ENCODE peak calls at places on chromosomes 4 and X, in nine cellular contexts. One of them, this sample, is unnamed.

GRCh38 chrX:133523094-133523493 is 107.8 kb upstream of the GPC4 start:
- DNase-seq in cardiac fibroblast: no peak
- DNase-seq in vagina: no peak
- DNase-seq in neural crest cell: no peak
- DNase-seq in T1000: no peak
- DNase-seq in GM13976: no peak
- DNase-seq in stimulated activated CD8-positive, alpha-beta memory T cell treated with anti-CD3 and anti-CD28 coated beads, Interleukin-2, amount 100 ng/mL, for 1 hour: no peak
- DNase-seq in DMS79 treated with DMSO at 0.1 percent for 48 hours: no peak
- DNase-seq in activated CD4-positive, alpha-beta T cell treated with anti-CD3 and anti-CD28 coated beads, Interleukin-2, amount 50 U/mL, for 24 hours: no peak
- DNase-seq in this sample: no peak

GRCh38 chr4:121648518-121648917 is 48.3 kb downstream of the ANXA5 start:
- DNase-seq in neural crest cell: no peak
- DNase-seq in GM13976: no peak
- DNase-seq in activated CD4-positive, alpha-beta T cell treated with anti-CD3 and anti-CD28 coated beads, Interleukin-2, amount 50 U/mL, for 24 hours: no peak
- DNase-seq in cardiac fibroblast: peak
- DNase-seq in T1000: no peak
- DNase-seq in DMS79 treated with DMSO at 0.1 percent for 48 hours: no peak
- DNase-seq in vagina: no peak
- DNase-seq in stimulated activated CD8-positive, alpha-beta memory T cell treated with anti-CD3 and anti-CD28 coated beads, Interleukin-2, amount 100 ng/mL, for 1 hour: no peak
- DNase-seq in this sample: no peak

GRCh38 chr4:181645489-181645888 is 597.7 kb upstream of the TENM3 start:
- DNase-seq in vagina: no peak
- DNase-seq in DMS79 treated with DMSO at 0.1 percent for 48 hours: peak
- DNase-seq in stimulated activated CD8-positive, alpha-beta memory T cell treated with anti-CD3 and anti-CD28 coated beads, Interleukin-2, amount 100 ng/mL, for 1 hour: no peak
- DNase-seq in GM13976: no peak
- DNase-seq in T1000: no peak
- DNase-seq in cardiac fibroblast: no peak
- DNase-seq in neural crest cell: no peak
- DNase-seq in activated CD4-positive, alpha-beta T cell treated with anti-CD3 and anti-CD28 coated beads, Interleukin-2, amount 50 U/mL, for 24 hours: no peak
- DNase-seq in this sample: no peak

GRCh38 chrX:16177260-16177659 is 10.0 kb downstream of the MAGEB17 start:
- DNase-seq in neural crest cell: no peak
- DNase-seq in activated CD4-positive, alpha-beta T cell treated with anti-CD3 and anti-CD28 coated beads, Interleukin-2, amount 50 U/mL, for 24 hours: no peak
- DNase-seq in T1000: no peak
- DNase-seq in stimulated activated CD8-positive, alpha-beta memory T cell treated with anti-CD3 and anti-CD28 coated beads, Interleukin-2, amount 100 ng/mL, for 1 hour: no peak
- DNase-seq in vagina: no peak
- DNase-seq in GM13976: no peak
- DNase-seq in DMS79 treated with DMSO at 0.1 percent for 48 hours: no peak
- DNase-seq in cardiac fibroblast: no peak
- DNase-seq in this sample: no peak

GRCh38 chr4:100100985-100101384 is 89.3 kb downstream of the DDIT4L start:
- DNase-seq in DMS79 treated with DMSO at 0.1 percent for 48 hours: no peak
- DNase-seq in GM13976: no peak
- DNase-seq in activated CD4-positive, alpha-beta T cell treated with anti-CD3 and anti-CD28 coated beads, Interleukin-2, amount 50 U/mL, for 24 hours: no peak
- DNase-seq in vagina: no peak
- DNase-seq in T1000: no peak
- DNase-seq in stimulated activated CD8-positive, alpha-beta memory T cell treated with anti-CD3 and anti-CD28 coated beads, Interleukin-2, amount 100 ng/mL, for 1 hour: no peak
- DNase-seq in neural crest cell: no peak
- DNase-seq in cardiac fibroblast: no peak
- DNase-seq in this sample: no peak

GRCh38 chr4:53651142-53651720 is 59.9 kb upstream of the LNX1 start:
- DNase-seq in vagina: no peak
- DNase-seq in cardiac fibroblast: peak
- DNase-seq in activated CD4-positive, alpha-beta T cell treated with anti-CD3 and anti-CD28 coated beads, Interleukin-2, amount 50 U/mL, for 24 hours: no peak
- DNase-seq in stimulated activated CD8-positive, alpha-beta memory T cell treated with anti-CD3 and anti-CD28 coated beads, Interleukin-2, amount 100 ng/mL, for 1 hour: no peak
- DNase-seq in T1000: no peak
- DNase-seq in GM13976: no peak
- DNase-seq in neural crest cell: no peak
- DNase-seq in DMS79 treated with DMSO at 0.1 percent for 48 hours: no peak
- DNase-seq in this sample: no peak

GRCh38 chr4:78336093-78336943 is 215.3 kb upstream of the ANXA3 start:
- DNase-seq in T1000: no peak
- DNase-seq in cardiac fibroblast: peak
- DNase-seq in vagina: no peak
- DNase-seq in activated CD4-positive, alpha-beta T cell treated with anti-CD3 and anti-CD28 coated beads, Interleukin-2, amount 50 U/mL, for 24 hours: no peak
- DNase-seq in stimulated activated CD8-positive, alpha-beta memory T cell treated with anti-CD3 and anti-CD28 coated beads, Interleukin-2, amount 100 ng/mL, for 1 hour: no peak
- DNase-seq in neural crest cell: no peak
- DNase-seq in DMS79 treated with DMSO at 0.1 percent for 48 hours: peak
- DNase-seq in GM13976: no peak
- DNase-seq in this sample: no peak

GRCh38 chr4:8366601-8367000 is 73.9 kb downstream of the ACOX3 start:
- DNase-seq in stimulated activated CD8-positive, alpha-beta memory T cell treated with anti-CD3 and anti-CD28 coated beads, Interleukin-2, amount 100 ng/mL, for 1 hour: no peak
- DNase-seq in cardiac fibroblast: no peak
- DNase-seq in T1000: no peak
- DNase-seq in activated CD4-positive, alpha-beta T cell treated with anti-CD3 and anti-CD28 coated beads, Interleukin-2, amount 50 U/mL, for 24 hours: no peak
- DNase-seq in DMS79 treated with DMSO at 0.1 percent for 48 hours: no peak
- DNase-seq in vagina: no peak
- DNase-seq in neural crest cell: no peak
- DNase-seq in GM13976: no peak
- DNase-seq in this sample: no peak

GRCh38 chr4:103994059-103994458 is 274.3 kb upstream of the TACR3 start:
- DNase-seq in stimulated activated CD8-positive, alpha-beta memory T cell treated with anti-CD3 and anti-CD28 coated beads, Interleukin-2, amount 100 ng/mL, for 1 hour: no peak
- DNase-seq in DMS79 treated with DMSO at 0.1 percent for 48 hours: no peak
- DNase-seq in GM13976: peak
- DNase-seq in T1000: no peak
- DNase-seq in vagina: no peak
- DNase-seq in activated CD4-positive, alpha-beta T cell treated with anti-CD3 and anti-CD28 coated beads, Interleukin-2, amount 50 U/mL, for 24 hours: no peak
- DNase-seq in neural crest cell: no peak
- DNase-seq in cardiac fibroblast: no peak
- DNase-seq in this sample: no peak

GRCh38 chrX:151155234-151155633 is 21.1 kb upstream of the GPR50 start:
- DNase-seq in neural crest cell: no peak
- DNase-seq in stimulated activated CD8-positive, alpha-beta memory T cell treated with anti-CD3 and anti-CD28 coated beads, Interleukin-2, amount 100 ng/mL, for 1 hour: no peak
- DNase-seq in T1000: no peak
- DNase-seq in activated CD4-positive, alpha-beta T cell treated with anti-CD3 and anti-CD28 coated beads, Interleukin-2, amount 50 U/mL, for 24 hours: no peak
- DNase-seq in DMS79 treated with DMSO at 0.1 percent for 48 hours: no peak
- DNase-seq in cardiac fibroblast: no peak
- DNase-seq in vagina: no peak
- DNase-seq in GM13976: no peak
- DNase-seq in this sample: no peak

GRCh38 chr4:8708401-8709021 is 115.9 kb downstream of the CPZ start:
- DNase-seq in neural crest cell: no peak
- DNase-seq in T1000: no peak
- DNase-seq in activated CD4-positive, alpha-beta T cell treated with anti-CD3 and anti-CD28 coated beads, Interleukin-2, amount 50 U/mL, for 24 hours: no peak
- DNase-seq in GM13976: no peak
- DNase-seq in stimulated activated CD8-positive, alpha-beta memory T cell treated with anti-CD3 and anti-CD28 coated beads, Interleukin-2, amount 100 ng/mL, for 1 hour: no peak
- DNase-seq in cardiac fibroblast: no peak
- DNase-seq in vagina: no peak
- DNase-seq in DMS79 treated with DMSO at 0.1 percent for 48 hours: no peak
- DNase-seq in this sample: peak

GRCh38 chr4:18733956-18734872 is 712.7 kb upstream of the LCORL start:
- DNase-seq in activated CD4-positive, alpha-beta T cell treated with anti-CD3 and anti-CD28 coated beads, Interleukin-2, amount 50 U/mL, for 24 hours: no peak
- DNase-seq in cardiac fibroblast: no peak
- DNase-seq in GM13976: no peak
- DNase-seq in neural crest cell: no peak
- DNase-seq in vagina: no peak
- DNase-seq in T1000: no peak
- DNase-seq in DMS79 treated with DMSO at 0.1 percent for 48 hours: no peak
- DNase-seq in stimulated activated CD8-positive, alpha-beta memory T cell treated with anti-CD3 and anti-CD28 coated beads, Interleukin-2, amount 100 ng/mL, for 1 hour: no peak
- DNase-seq in this sample: no peak

GRCh38 chrX:68789966-68790365 is 38.9 kb upstream of the EFNB1 start:
- DNase-seq in DMS79 treated with DMSO at 0.1 percent for 48 hours: no peak
- DNase-seq in T1000: no peak
- DNase-seq in stimulated activated CD8-positive, alpha-beta memory T cell treated with anti-CD3 and anti-CD28 coated beads, Interleukin-2, amount 100 ng/mL, for 1 hour: no peak
- DNase-seq in neural crest cell: no peak
- DNase-seq in activated CD4-positive, alpha-beta T cell treated with anti-CD3 and anti-CD28 coated beads, Interleukin-2, amount 50 U/mL, for 24 hours: no peak
- DNase-seq in GM13976: no peak
- DNase-seq in vagina: no peak
- DNase-seq in cardiac fibroblast: no peak
- DNase-seq in this sample: no peak

GRCh38 chr4:40763228-40763716 is 13.5 kb downstream of the NSUN7 start:
- DNase-seq in vagina: no peak
- DNase-seq in cardiac fibroblast: peak
- DNase-seq in GM13976: peak
- DNase-seq in neural crest cell: no peak
- DNase-seq in DMS79 treated with DMSO at 0.1 percent for 48 hours: no peak
- DNase-seq in activated CD4-positive, alpha-beta T cell treated with anti-CD3 and anti-CD28 coated beads, Interleukin-2, amount 50 U/mL, for 24 hours: no peak
- DNase-seq in stimulated activated CD8-positive, alpha-beta memory T cell treated with anti-CD3 and anti-CD28 coated beads, Interleukin-2, amount 100 ng/mL, for 1 hour: no peak
- DNase-seq in T1000: no peak
- DNase-seq in this sample: no peak

GRCh38 chrX:54042609-54043010 is 1.7 kb downstream of the PHF8 start:
- DNase-seq in stimulated activated CD8-positive, alpha-beta memory T cell treated with anti-CD3 and anti-CD28 coated beads, Interleukin-2, amount 100 ng/mL, for 1 hour: peak
- DNase-seq in GM13976: peak
- DNase-seq in cardiac fibroblast: peak
- DNase-seq in vagina: no peak
- DNase-seq in neural crest cell: peak
- DNase-seq in DMS79 treated with DMSO at 0.1 percent for 48 hours: peak
- DNase-seq in T1000: peak
- DNase-seq in activated CD4-positive, alpha-beta T cell treated with anti-CD3 and anti-CD28 coated beads, Interleukin-2, amount 50 U/mL, for 24 hours: peak
- DNase-seq in this sample: peak

GRCh38 chr4:112546476-112546875 is 30.5 kb upstream of the NEUROG2 start:
- DNase-seq in cardiac fibroblast: no peak
- DNase-seq in GM13976: no peak
- DNase-seq in activated CD4-positive, alpha-beta T cell treated with anti-CD3 and anti-CD28 coated beads, Interleukin-2, amount 50 U/mL, for 24 hours: no peak
- DNase-seq in T1000: no peak
- DNase-seq in vagina: no peak
- DNase-seq in neural crest cell: no peak
- DNase-seq in stimulated activated CD8-positive, alpha-beta memory T cell treated with anti-CD3 and anti-CD28 coated beads, Interleukin-2, amount 100 ng/mL, for 1 hour: no peak
- DNase-seq in DMS79 treated with DMSO at 0.1 percent for 48 hours: no peak
- DNase-seq in this sample: no peak

This sample was measured in SJSA1.